ENCODE peak calls at places on chromosomes 7 and 10, in five cellular contexts. L is stimulated activated CD4-positive, alpha-beta T cell treated with anti-CD3 and anti-CD28 coated beads, Interleukin-4, amount 100 ng/mL, for 24 hours; R is NCI-H510A treated with DMSO at 0.1 percent for 48 hours; O is brain microvascular endothelial cell; G is iPS-NIHi11. Y is an unnamed sample.

GRCh38 chr7:1742555-1743303 is 72.7 kb downstream of the ELFN1 start:
- DNase-seq in L (no peak), R (no peak), O (peak), G (no peak), Y (peak)

GRCh38 chr10:12921163-12921562 is 80.3 kb downstream of the CCDC3 start:
- DNase-seq in L (no peak), R (no peak), O (no peak), G (no peak), Y (no peak)

GRCh38 chr10:79937661-79938226 is 11.2 kb downstream of the SFTPD start:
- DNase-seq in L (no peak), R (no peak), O (no peak), G (no peak), Y (no peak)

GRCh38 chr7:26910221-26910620 is 45.8 kb upstream of the SKAP2 start:
- DNase-seq in L (no peak), R (no peak), O (peak), G (no peak), Y (peak)

GRCh38 chr10:76649723-76650127 is 987.9 kb downstream of the KCNMA1 start:
- DNase-seq in L (no peak), R (no peak), O (peak), G (no peak), Y (peak)

GRCh38 chr7:80335473-80336232 is 176.2 kb downstream of the GNAT3 start:
- DNase-seq in L (no peak), R (peak), O (no peak), G (no peak), Y (no peak)

GRCh38 chr7:148916186-148916585 is 32.1 kb upstream of the EZH2 start:
- DNase-seq in L (no peak), R (no peak), O (peak), G (no peak), Y (peak)

GRCh38 chr7:41709621-41710020 is 6.7 kb upstream of the INHBA start:
- DNase-seq in L (no peak), R (no peak), O (peak), G (no peak), Y (peak)

Y was measured in Daoy.